ENCODE peak calls at places on chromosome 17, in four cellular contexts. B is IMR-90, W is H1, X is H9. U is an unnamed sample.

GRCh38 chr17:67636841-67637240 is 80.9 kb upstream of the NOL11 start:
- DNase-seq in B (peak; percentile 64), W (no peak), X (no peak), U (no peak)

GRCh38 chr17:40509626-40510327 is 8.4 kb upstream of the TNS4 start:
- DNase-seq in B (no peak), W (no peak), X (no peak), U (no peak)

GRCh38 chr17:57264776-57265175 is 8.5 kb downstream of the MSI2 start:
- DNase-seq in B (no peak), W (no peak), X (no peak), U (no peak)

GRCh38 chr17:68036304-68037147 is 991 bp downstream of the KPNA2 start:
- DNase-seq in B (peak; percentile 59), W (no peak), X (no peak), U (no peak)

GRCh38 chr17:57110152-57110542 is 25.1 kb downstream of the AKAP1 start:
- DNase-seq in B (no peak), W (no peak), X (no peak), U (no peak)

GRCh38 chr17:47266782-47267181 is 13.2 kb downstream of the ITGB3 start:
- DNase-seq in B (peak; percentile 51), W (no peak), X (no peak), U (no peak)

GRCh38 chr17:56112086-56112485 is 41.2 kb upstream of the ANKFN1 start:
- DNase-seq in B (peak; percentile 64), W (no peak), X (no peak), U (no peak)

GRCh38 chr17:20091161-20092029 is 82.2 kb downstream of the SPECC1 start:
- DNase-seq in B (no peak), W (no peak), X (no peak), U (no peak)

GRCh38 chr17:64103751-64104364 is 26.1 kb downstream of the ERN1 start:
- DNase-seq in B (peak; percentile 61), W (no peak), X (no peak), U (no peak)

GRCh38 chr17:73650617-73651200 is 6.5 kb upstream of the SDK2 start:
- DNase-seq in B (no peak), W (no peak), X (no peak), U (no peak)

GRCh38 chr17:6574689-6575595 is 18.6 kb upstream of the PITPNM3 start:
- DNase-seq in B (peak; percentile 73), W (no peak), X (no peak), U (peak; percentile 39)

GRCh38 chr17:66807182-66807581 is 27.7 kb upstream of the CACNG5 start:
- DNase-seq in B (no peak), W (no peak), X (no peak), U (no peak)

GRCh38 chr17:49574283-49574892 is 1.3 kb upstream of the NXPH3 start:
- DNase-seq in B (no peak), W (no peak), X (no peak), U (no peak)

GRCh38 chr17:43832168-43832975 is 574 bp downstream of the MPP3 start:
- DNase-seq in B (peak; percentile 69), W (no peak), X (no peak), U (peak; percentile 19)

GRCh38 chr17:32998111-32998892 is 6.7 kb downstream of the SPACA3 start:
- DNase-seq in B (peak; percentile 68), W (peak; percentile 54), X (peak; percentile 90), U (peak; percentile 82)

GRCh38 chr17:57097832-57098421 is 12.9 kb downstream of the AKAP1 start:
- DNase-seq in B (peak; percentile 78), W (no peak), X (no peak), U (no peak)

GRCh38 chr17:58200024-58200633 is 7.6 kb downstream of the EPX start:
- DNase-seq in B (peak; percentile 36), W (peak; percentile 27), X (peak; percentile 93), U (peak; percentile 81)

GRCh38 chr17:43881176-43881575 is 26.2 kb downstream of the MPP2 start:
- DNase-seq in B (no peak), W (no peak), X (no peak), U (no peak)

GRCh38 chr17:13002761-13003453 is 14.9 kb downstream of the ELAC2 start:
- DNase-seq in B (peak; percentile 77), W (peak; percentile 25), X (peak; percentile 78), U (peak; percentile 74)

GRCh38 chr17:46922804-46923635 is at the start of gene GOSR2:
- DNase-seq in B (peak; percentile 86), W (peak; percentile 73), X (peak; percentile 95), U (peak; percentile 94)

GRCh38 chr17:50807014-50807413 is 28.4 kb upstream of the WFIKKN2 start:
- DNase-seq in B (no peak), W (no peak), X (no peak), U (no peak)

GRCh38 chr17:44807817-44808155 is 22.3 kb downstream of the GJC1 start:
- DNase-seq in B (no peak), W (no peak), X (no peak), U (no peak)

GRCh38 chr17:45260204-45260783 is 1.6 kb downstream of the SPATA32 start:
- DNase-seq in B (no peak), W (no peak), X (no peak), U (no peak)

DNA sequence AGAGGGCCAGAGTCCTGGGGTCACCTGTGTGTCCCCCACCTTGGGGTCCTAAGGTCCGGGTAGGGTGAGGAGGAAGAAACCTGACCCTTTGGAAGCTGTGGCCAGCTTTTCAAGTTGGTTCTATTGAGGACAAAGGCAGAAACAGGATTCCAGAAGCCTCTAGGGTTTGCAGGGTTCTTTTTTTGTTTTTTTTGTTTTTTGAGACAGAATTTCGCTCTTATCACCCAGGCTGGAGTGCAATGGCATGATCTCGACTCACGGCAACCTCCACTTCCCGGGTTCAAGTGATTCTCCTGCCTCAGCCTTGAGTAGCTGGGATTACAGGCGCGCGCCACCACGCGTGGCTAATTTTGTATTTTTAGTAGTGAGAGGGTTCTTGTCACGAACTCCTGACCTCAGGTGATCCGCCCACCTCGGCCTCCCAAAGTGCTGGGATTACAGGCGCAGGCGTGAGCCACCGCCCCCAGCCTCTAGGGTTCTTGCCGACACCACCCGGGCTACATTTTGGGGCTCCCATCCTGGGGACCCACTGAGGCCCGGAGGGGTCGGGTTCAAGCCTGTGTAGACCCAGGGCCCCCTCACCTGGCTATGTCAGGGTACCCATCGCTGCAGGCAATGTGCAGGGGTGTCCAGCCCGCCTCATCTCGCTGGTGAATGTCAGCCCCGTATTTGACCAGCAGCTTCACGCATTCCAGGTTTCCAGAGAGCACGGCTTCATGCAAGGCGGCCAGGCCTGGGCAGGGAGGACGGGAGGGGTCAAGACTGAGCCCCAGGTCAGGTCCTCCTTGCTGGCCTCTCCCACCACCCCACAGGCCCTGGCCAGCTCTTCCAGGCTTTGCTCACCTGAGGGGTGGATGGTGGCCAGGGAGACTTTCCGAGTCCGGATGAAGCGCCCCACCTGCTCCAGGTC is 674 bp downstream of the PPP1R27 start:
- DNase-seq in B (no peak), W (no peak), X (no peak), U (no peak)
- H2BK120ac ChIP-seq in B (peak overlapping the region; percentile 65), W (peak overlapping the region; percentile 33), X (no peak overlapping the region), U (no peak overlapping the region)

DNA sequence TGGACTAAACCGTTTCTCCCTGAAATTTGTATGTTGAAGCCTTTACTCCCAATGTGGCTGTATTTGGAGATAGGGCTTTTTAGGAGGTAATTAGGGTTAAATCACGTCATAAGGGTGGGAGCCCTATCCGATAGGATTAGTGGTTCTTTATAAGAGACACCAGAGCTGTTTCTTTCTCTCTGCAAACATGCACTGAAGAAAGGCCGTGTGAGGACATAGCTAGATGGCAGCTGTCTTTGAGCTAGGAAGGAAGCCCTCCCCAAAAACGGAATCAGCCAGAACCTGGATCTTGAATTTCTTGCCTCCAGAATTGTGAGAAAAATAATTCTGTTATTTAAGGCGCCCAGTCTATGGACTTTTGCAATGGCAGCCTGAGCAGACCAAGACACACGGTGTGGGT is 14.1 kb downstream of the ODF4 start:
- DNase-seq in B (no peak), W (no peak), X (no peak), U (no peak)
- H3K56ac ChIP-seq in B (no peak overlapping the region), W (no peak overlapping the region), X (no peak overlapping the region), U (no peak overlapping the region)

DNA sequence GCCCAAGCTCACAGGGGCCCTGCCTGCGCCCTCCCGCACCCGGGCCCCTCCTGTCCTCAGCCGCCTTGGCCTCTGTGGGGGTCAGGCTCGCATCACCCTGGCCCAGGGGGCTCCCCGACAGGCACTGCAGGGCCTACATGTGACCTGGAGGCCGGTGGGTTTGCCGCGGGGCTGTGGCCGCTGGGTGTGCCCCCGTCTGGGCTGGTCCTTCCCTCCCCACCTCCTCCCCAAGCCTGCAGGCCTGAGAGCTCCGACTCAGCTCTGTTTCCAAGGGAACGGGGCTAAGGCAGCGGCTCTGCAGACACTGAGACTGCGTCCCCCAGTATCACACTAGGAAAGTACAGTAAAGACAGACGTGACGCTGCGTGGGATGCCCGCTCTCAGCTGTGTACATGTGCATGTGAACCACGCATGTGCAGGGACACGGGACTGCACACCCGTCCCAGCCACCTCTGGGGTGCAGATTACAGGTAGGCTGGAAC is 16.5 kb upstream of the WDR45B start:
- DNase-seq in B (no peak), W (no peak), X (no peak), U (no peak)
- H4K5ac ChIP-seq in B (no peak overlapping the region), W (no peak overlapping the region), X (no peak overlapping the region), U (no peak overlapping the region)

DNA sequence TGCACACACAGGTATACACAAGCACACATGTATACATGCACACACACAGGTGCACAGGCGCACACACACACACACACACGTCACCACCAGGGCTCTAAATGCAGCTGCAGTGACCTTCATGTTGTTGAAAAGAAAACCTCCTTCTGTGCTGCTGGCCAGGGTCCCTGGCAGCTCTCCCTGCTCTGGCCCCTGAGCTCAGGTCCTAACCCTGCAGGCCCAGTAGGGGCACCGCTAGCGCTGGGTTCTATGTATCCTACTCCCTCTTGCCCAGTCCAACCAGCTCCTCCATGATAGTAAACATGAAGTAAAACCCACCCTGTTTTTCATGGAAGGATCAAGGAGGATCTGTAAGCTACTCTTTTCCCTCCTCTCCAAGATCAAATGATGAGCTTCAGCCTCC is 172.8 kb downstream of the RBFOX3 start:
- DNase-seq in B (no peak), W (no peak), X (no peak), U (peak; percentile 16)
- H2BK120ac ChIP-seq in B (no peak overlapping the region), W (no peak overlapping the region), X (no peak overlapping the region), U (no peak overlapping the region)

GRCh38 chr17:59330314-59330942 is 1.0 kb upstream of the YPEL2 start:
- DNase-seq in B (no peak), W (no peak), X (peak; percentile 69), U (peak; percentile 72)
- H3K56ac ChIP-seq in B (no peak overlapping the region), W (no peak overlapping the region), X (no peak overlapping the region), U (peak overlapping the region; percentile 34)

DNA sequence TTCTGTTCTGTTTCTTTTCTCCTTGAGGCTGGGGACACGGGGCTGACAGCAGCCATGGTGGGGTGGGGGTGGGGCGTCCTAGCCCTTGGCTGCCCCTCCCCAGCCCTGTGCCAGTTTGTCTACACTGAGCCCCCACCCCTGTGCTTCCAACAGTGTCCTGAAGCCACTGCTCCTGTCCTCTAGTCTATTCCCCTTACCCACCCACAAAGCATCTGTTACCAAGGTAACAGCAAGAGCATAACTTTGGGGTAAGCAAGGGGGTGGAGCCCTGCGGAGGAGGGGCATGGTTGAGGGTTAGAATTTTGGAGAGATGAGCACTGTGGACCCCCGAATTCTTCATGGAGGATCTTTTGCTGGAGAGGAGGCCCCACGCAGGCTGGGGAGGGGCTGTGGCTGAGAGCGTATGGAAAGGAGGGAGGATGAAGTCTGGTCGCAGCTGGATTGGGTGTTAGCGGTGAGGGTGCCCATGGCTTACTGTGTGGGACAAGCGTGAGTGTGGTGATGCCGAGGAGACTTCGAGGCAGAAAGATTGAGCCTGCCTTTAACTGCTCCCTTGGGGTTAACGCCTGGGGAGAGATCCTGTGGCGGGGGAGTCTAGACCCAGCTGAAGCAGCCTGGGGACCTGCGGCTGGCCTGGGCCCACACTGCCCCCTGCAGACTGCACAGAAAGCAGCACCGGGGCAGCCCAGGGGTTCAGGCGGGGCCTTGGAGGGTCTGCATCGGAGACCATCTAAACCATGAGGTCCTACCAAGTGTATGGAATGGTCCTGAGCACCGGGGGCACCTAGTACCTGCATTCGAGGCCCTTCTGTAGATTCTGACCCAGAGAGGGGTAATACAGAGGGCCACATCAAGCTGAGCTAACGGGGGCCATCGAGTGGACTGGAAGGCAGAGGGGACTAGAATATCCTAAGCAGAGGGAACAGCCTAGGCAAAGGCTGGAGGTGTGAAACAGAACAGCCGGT is 6.1 kb upstream of the STAC2 start:
- DNase-seq in B (peak; percentile 26), W (no peak), X (peak; percentile 89), U (peak; percentile 70)
- H4K5ac ChIP-seq in B (no peak overlapping the region), W (peak overlapping the region; percentile 16), X (no peak overlapping the region), U (no peak overlapping the region)

U was measured in mesendoderm.